ENCODE peak calls at places on chromosomes 16 and 17, in nine cellular contexts. M is transverse colon, R is K562, Z is H1, U is ovary, S is A549, X is sigmoid colon, W is SK-N-SH, G is stomach. E is an unnamed sample.

GRCh38 chr16:30407794-30408534 is 558 bp downstream of the ZNF771 start:
- DNase-seq in M (no peak), R (peak), Z (no peak), U (no peak), S (no peak), X (no peak), W (no peak), G (no peak), E (no peak)

GRCh38 chr16:55494994-55495421 is 13.9 kb upstream of the LPCAT2 start:
- DNase-seq in M (peak), R (peak), Z (no peak), U (peak), S (no peak), X (peak), W (peak), G (peak), E (no peak)

GRCh38 chr17:51056813-51057510 is 63.7 kb downstream of the SPAG9 start:
- DNase-seq in M (no peak), R (peak), Z (no peak), U (no peak), S (peak), X (no peak), W (peak), G (no peak), E (peak)

GRCh38 chr16:68972720-68973119 is 129.4 kb downstream of the TANGO6 start:
- DNase-seq in M (peak), R (peak), Z (peak), U (no peak), S (peak), X (no peak), W (peak), G (no peak), E (no peak)

GRCh38 chr17:74290340-74290739 is 16.3 kb downstream of the DNAI2 start:
- DNase-seq in M (no peak), R (no peak), Z (no peak), U (no peak), S (no peak), X (no peak), W (no peak), G (no peak), E (no peak)

GRCh38 chr16:16014329-16015224 is 65.2 kb downstream of the ABCC1 start:
- DNase-seq in M (peak), R (no peak), Z (no peak), U (peak), S (peak), X (peak), W (no peak), G (peak), E (peak)

GRCh38 chr17:30302241-30302640 is 10.5 kb upstream of the BLMH start:
- DNase-seq in M (no peak), R (no peak), Z (no peak), U (no peak), S (no peak), X (no peak), W (no peak), G (no peak), E (no peak)

GRCh38 chr16:55039511-55039910 is 108.8 kb downstream of the IRX5 start:
- DNase-seq in M (no peak), R (no peak), Z (no peak), U (no peak), S (no peak), X (peak), W (no peak), G (no peak), E (no peak)

GRCh38 chr16:71722801-71723536 is 1.5 kb downstream of the PHLPP2 start:
- DNase-seq in M (peak), R (peak), Z (peak), U (peak), S (peak), X (peak), W (peak), G (peak), E (peak)

GRCh38 chr17:49235896-49236295 is 5.3 kb upstream of the PHOSPHO1 start:
- DNase-seq in M (no peak), R (no peak), Z (no peak), U (no peak), S (no peak), X (no peak), W (no peak), G (no peak), E (no peak)

GRCh38 chr16:23934610-23935009 is 98.8 kb downstream of the PRKCB start:
- DNase-seq in M (no peak), R (no peak), Z (no peak), U (no peak), S (no peak), X (no peak), W (no peak), G (no peak), E (no peak)

GRCh38 chr17:15485045-15485444 is 17.6 kb upstream of the CDRT4 start:
- DNase-seq in M (no peak), R (no peak), Z (no peak), U (no peak), S (no peak), X (peak), W (no peak), G (no peak), E (no peak)

GRCh38 chr17:72699566-72699965 is 392.9 kb downstream of the SLC39A11 start:
- DNase-seq in M (no peak), R (no peak), Z (no peak), U (no peak), S (no peak), X (no peak), W (no peak), G (no peak), E (no peak)
- H3K27ac ChIP-seq in M (no peak), R (no peak), Z (no peak), U (no peak), S (peak), X (no peak), W (no peak), G (no peak), E (peak)

GRCh38 chr17:41779954-41780353 is 6.6 kb downstream of the JUP start:
- DNase-seq in M (no peak), R (no peak), Z (no peak), U (no peak), S (no peak), X (no peak), W (no peak), G (no peak), E (no peak)

GRCh38 chr17:41777579-41778188 is 8.8 kb downstream of the JUP start:
- DNase-seq in M (peak), R (no peak), Z (no peak), U (peak), S (peak), X (peak), W (peak), G (peak), E (peak)

GRCh38 chr17:41773731-41774193 is 12.7 kb downstream of the JUP start:
- DNase-seq in M (peak), R (no peak), Z (no peak), U (peak), S (no peak), X (peak), W (no peak), G (no peak), E (no peak)

GRCh38 chr17:41775394-41776226 is 10.9 kb downstream of the JUP start:
- DNase-seq in M (peak), R (no peak), Z (no peak), U (no peak), S (no peak), X (no peak), W (no peak), G (no peak), E (no peak)

GRCh38 chr17:41777157-41777578 is 9.3 kb downstream of the JUP start:
- DNase-seq in M (peak), R (no peak), Z (no peak), U (peak), S (peak), X (peak), W (peak), G (peak), E (no peak)
- TF ChIP-seq EP300 in M (no peak), R (no peak), Z (no peak), U (no peak), S (no peak), X (no peak), W (no peak), G (no peak), E (no peak)

DNA sequence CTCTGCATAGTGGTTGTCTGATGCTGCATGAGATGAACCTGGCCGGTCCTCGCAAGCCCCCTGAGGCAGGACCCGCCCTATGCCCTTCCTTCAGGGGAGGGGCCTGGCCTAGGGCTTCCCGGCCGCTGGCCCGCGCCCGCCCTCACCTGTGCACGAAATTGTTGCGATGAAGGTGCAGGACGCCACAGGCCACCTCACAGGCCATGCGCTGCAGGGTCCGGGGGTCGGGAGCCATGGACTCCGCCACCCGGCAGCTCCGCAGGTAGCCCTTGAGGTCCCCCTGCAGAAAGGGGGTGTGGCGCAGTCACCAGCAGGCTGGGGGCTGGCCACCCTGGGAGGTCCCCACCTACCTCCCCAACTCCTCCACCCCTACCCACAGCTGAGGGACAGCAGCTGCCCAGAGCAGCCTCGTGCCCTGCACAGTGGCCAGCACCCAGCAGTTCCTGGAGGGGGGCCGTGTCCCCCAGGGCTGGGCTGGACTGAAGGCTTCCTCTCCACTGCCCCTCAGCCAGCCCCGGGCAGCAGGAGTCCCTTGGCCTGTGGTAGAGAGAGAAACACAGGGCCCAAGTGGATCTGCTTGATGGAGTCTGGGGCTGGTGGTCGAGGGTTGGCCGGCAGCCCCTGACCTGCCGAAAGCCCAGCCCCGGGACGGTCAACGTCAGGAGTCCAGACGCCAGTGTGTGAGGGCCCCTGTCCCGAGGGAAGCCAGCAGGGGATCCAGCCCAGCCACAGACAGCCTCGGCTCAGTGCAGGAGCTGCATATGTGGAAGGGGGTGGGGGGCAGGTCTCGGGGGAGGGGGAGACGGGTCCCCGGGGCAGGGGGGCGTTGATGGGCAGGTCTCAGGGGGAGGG is 38.8 kb upstream of the PVALEF start:
- DNase-seq in M (no peak), R (no peak), Z (no peak), U (no peak), S (no peak), X (no peak), W (no peak), G (no peak), E (no peak)
- H3K27ac ChIP-seq in M (no peak), R (no peak), Z (no peak), U (no peak), S (no peak), X (no peak), W (no peak), G (no peak), E (peak)

DNA sequence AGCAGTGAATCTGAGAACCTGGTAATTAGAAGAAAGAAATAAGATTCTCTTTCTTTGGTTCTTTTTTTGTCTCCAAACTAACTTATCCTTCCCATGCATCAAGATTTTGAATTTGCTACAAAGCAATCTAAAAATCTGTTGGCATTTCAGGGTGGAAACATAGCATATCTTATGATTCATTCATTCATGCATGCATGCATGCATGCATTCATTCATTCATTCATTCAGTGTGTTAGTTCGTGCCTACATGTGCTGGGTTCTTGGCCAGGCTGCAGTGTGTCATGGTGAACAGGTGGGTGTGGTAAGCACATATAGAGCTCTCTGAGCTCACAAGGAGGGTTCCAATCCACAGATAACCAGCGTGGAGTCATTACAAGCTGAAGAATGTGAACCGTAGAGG is 410.5 kb downstream of the CPPED1 start:
- DNase-seq in M (no peak), R (no peak), Z (no peak), U (no peak), S (no peak), X (no peak), W (no peak), G (no peak), E (no peak)
- TF ChIP-seq EP300 in M (no peak), R (no peak), Z (no peak), U (no peak), S (no peak), X (no peak), W (no peak), G (no peak), E (no peak)

DNA sequence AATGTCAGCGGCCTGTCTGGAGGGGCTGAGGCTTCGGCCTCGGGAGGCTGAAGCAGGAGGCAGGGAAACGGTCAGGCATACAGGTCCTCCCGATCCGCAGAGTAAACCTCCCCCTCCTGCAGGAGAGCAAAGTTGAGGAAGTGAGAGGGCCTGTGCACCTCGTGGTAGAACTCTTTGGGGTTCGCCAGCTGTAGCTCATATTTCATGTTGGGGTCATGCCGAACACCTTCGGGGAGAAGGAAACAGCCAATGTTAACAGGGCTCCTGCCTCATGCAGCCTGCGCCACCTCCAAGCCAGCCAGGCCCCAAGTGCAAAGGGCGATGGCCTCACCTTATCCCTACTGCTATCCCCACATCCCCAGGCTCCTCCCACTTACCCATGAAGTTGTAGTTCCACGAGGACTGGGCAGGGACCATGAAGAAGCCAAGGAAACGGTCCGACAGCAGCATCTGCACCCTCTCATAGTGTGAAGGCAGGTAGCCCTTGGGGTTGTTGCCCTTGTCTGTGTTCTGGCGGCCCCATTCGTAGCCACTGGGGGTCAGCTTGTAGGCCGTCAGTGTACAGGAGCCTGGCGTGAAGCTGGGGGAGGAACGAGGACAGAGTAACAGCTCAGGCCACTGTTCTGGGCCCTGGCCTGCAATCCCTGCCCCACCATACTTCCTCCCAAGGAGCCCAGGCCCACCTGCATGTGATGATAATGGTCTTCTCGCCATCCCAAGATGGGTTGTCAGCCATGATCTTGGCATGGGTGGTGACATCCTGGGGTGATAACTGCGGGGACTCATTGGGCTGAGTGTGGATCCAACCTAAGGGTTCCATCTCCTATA is 1.3 kb upstream of the RILP start:
- DNase-seq in M (peak), R (peak), Z (no peak), U (no peak), S (no peak), X (no peak), W (no peak), G (no peak), E (no peak)
- H3K27ac ChIP-seq in M (peak), R (peak), Z (no peak), U (no peak), S (no peak), X (peak), W (no peak), G (peak), E (peak)

DNA sequence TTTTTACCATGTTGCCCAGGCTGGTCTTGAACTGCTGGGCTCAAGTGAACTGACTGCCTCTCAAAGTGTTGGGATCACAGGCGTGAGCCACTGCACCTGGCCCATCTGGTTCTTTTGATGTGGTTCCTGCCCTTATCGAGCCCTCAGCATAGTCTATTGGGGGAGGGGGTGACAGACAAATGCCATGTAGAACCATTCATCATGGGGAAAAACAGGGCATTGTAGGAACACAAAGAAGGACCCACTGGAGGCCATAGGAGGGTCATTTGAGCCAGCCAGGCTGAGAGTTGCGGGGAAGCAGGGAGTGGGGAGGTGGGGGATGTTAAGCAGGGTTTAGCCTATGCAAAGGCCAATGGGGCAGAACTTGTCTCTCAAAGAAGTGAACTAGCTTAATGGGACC is 11.9 kb downstream of the SEC14L5 start:
- DNase-seq in M (no peak), R (no peak), Z (no peak), U (no peak), S (no peak), X (no peak), W (no peak), G (no peak), E (no peak)
- TF ChIP-seq EP300 in M (no peak), R (no peak), Z (no peak), U (no peak), S (no peak), X (no peak), W (no peak), G (no peak), E (no peak)

GRCh38 chr17:82152114-82152513 is 54.1 kb upstream of the FASN start:
- DNase-seq in M (no peak), R (no peak), Z (no peak), U (no peak), S (no peak), X (no peak), W (peak), G (no peak), E (no peak)

GRCh38 chr17:82153295-82153691 is 55.3 kb upstream of the FASN start:
- DNase-seq in M (no peak), R (no peak), Z (no peak), U (no peak), S (no peak), X (no peak), W (peak), G (no peak), E (no peak)

GRCh38 chr17:82153745-82154375 is 55.8 kb upstream of the FASN start:
- DNase-seq in M (peak), R (peak), Z (peak), U (peak), S (peak), X (peak), W (peak), G (peak), E (peak)

GRCh38 chr17:82151106-82151957 is 53.3 kb upstream of the FASN start:
- DNase-seq in M (no peak), R (no peak), Z (no peak), U (peak), S (no peak), X (no peak), W (peak), G (peak), E (no peak)

DNA sequence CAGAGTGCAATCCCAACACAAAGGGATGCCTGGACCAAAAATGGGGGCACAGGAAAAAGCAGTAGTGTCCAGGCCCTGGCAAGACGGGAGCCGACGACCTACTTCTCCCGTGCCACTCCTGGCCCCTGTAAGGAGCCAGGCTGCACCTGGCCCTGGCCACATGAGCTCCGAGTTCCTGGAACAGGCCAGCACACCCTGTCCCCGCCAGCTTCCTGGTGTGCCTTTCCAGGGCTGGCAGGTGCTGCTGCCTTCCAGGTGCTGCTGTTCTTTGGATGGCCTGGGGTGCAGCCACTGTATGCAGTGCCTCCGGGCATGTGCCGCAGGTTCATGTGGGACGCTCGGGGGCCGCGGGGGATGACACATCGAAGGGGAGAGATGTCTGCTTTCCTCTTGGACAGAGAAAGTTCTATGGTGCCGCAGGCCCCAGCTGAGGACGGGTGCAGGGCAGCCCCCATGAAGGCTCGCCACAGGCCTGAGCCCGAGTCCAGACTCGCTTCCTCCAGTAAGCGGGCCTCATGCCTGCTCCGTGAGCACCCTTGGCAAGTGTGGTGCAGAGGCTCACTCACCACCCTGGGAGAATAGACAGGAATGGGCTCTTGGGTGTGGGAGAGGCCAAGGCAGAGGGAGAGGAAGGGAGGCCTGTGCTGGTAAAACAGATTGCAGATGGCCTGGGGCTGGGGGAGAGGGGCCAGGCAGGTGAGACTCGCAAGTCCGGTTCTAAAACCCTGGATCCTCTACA is 54.7 kb upstream of the FASN start:
- DNase-seq in M (peak), R (no peak), Z (no peak), U (no peak), S (no peak), X (no peak), W (no peak), G (peak), E (no peak)
- H3K27ac ChIP-seq in M (no peak), R (no peak), Z (no peak), U (no peak), S (no peak), X (no peak), W (no peak), G (peak), E (no peak)

GRCh38 chr16:82995927-82996441 is 369.2 kb downstream of the CDH13 start:
- DNase-seq in M (peak), R (no peak), Z (no peak), U (no peak), S (no peak), X (no peak), W (no peak), G (no peak), E (peak)
- TF ChIP-seq EP300 in M (no peak), R (no peak), Z (no peak), U (no peak), S (no peak), X (no peak), W (no peak), G (no peak), E (no peak)